ENCODE peak calls at places on chromosomes 1 and 21, in eight cellular contexts. Z is astrocyte of the spinal cord, Q is progenitor cell of endocrine pancreas, L is MCF 10A, D is breast epithelium, T is heart right ventricle, S is hepatocyte, W is HFF-Myc. Y is an unnamed sample.

GRCh38 chr1:119564548-119564947 is 57.5 kb downstream of the HSD3B1 start:
- DNase-seq in Z (no peak), Q (no peak), L (no peak), D (no peak), T (no peak), S (no peak), W (no peak), Y (no peak)

GRCh38 chr1:24928631-24929090 is 1.4 kb downstream of the RUNX3 start:
- DNase-seq in Z (no peak), Q (no peak), L (no peak), D (no peak), T (no peak), S (no peak), W (no peak), Y (peak)

GRCh38 chr1:23559985-23560755 is 869 bp upstream of the ID3 start:
- DNase-seq in Z (no peak), Q (no peak), L (no peak), D (no peak), T (no peak), S (no peak), W (no peak), Y (no peak)

GRCh38 chr1:41494351-41495170 is 10.1 kb upstream of the EDN2 start:
- DNase-seq in Z (no peak), Q (no peak), L (no peak), D (no peak), T (no peak), S (no peak), W (no peak), Y (no peak)

GRCh38 chr1:178660484-178660883 is 64.6 kb upstream of the RALGPS2 start:
- DNase-seq in Z (no peak), Q (no peak), L (no peak), D (no peak), T (no peak), S (no peak), W (no peak), Y (no peak)

GRCh38 chr1:227469708-227470107 is 93.6 kb upstream of the ZNF678 start:
- DNase-seq in Z (no peak), Q (no peak), L (no peak), D (no peak), T (no peak), S (no peak), W (no peak), Y (no peak)

GRCh38 chr1:203610061-203610460 is 16.6 kb upstream of the ATP2B4 start:
- DNase-seq in Z (no peak), Q (no peak), L (no peak), D (no peak), T (no peak), S (no peak), W (no peak), Y (no peak)

GRCh38 chr1:35062518-35063196 is 16.5 kb upstream of the ZMYM1 start:
- DNase-seq in Z (peak), Q (no peak), L (peak), D (no peak), T (no peak), S (no peak), W (no peak), Y (no peak)

GRCh38 chr1:115828101-115829022 is 12.6 kb downstream of the NHLH2 start:
- DNase-seq in Z (no peak), Q (peak), L (no peak), D (no peak), T (no peak), S (peak), W (no peak), Y (no peak)

GRCh38 chr1:226682841-226683800 is 56.0 kb downstream of the ITPKB start:
- DNase-seq in Z (no peak), Q (no peak), L (peak), D (peak), T (no peak), S (no peak), W (no peak), Y (no peak)

GRCh38 chr1:207412845-207413244 is 41.3 kb upstream of the CR2 start:
- DNase-seq in Z (no peak), Q (no peak), L (no peak), D (no peak), T (no peak), S (no peak), W (no peak), Y (no peak)

GRCh38 chr21:45290948-45291612 is 3.4 kb upstream of the POFUT2 start:
- DNase-seq in Z (peak), Q (peak), L (peak), D (peak), T (no peak), S (peak), W (no peak), Y (no peak)

GRCh38 chr1:91856996-91857395 is 29.0 kb downstream of the TGFBR3 start:
- DNase-seq in Z (no peak), Q (no peak), L (no peak), D (no peak), T (no peak), S (no peak), W (no peak), Y (no peak)

GRCh38 chr1:207891148-207891547 is 19.8 kb downstream of the CD34 start:
- DNase-seq in Z (no peak), Q (no peak), L (no peak), D (no peak), T (no peak), S (no peak), W (no peak), Y (no peak)

GRCh38 chr1:17653728-17654351 is 101.3 kb upstream of the ACTL8 start:
- DNase-seq in Z (peak), Q (peak), L (peak), D (no peak), T (peak), S (peak), W (no peak), Y (peak)

GRCh38 chr1:222865718-222866117 is 50.9 kb downstream of the DISP1 start:
- DNase-seq in Z (peak), Q (no peak), L (no peak), D (no peak), T (no peak), S (no peak), W (no peak), Y (peak)

GRCh38 chr21:46100020-46100419 is 2.1 kb downstream of the COL6A2 start:
- DNase-seq in Z (no peak), Q (no peak), L (no peak), D (no peak), T (peak), S (no peak), W (no peak), Y (no peak)

GRCh38 chr21:46634966-46635323 is 529 bp upstream of the PRMT2 start:
- DNase-seq in Z (peak), Q (no peak), L (peak), D (no peak), T (peak), S (peak), W (peak), Y (peak)

GRCh38 chr1:26022994-26023393 is 1.4 kb downstream of the EXTL1 start:
- DNase-seq in Z (no peak), Q (no peak), L (no peak), D (no peak), T (no peak), S (no peak), W (no peak), Y (no peak)

GRCh38 chr1:2242814-2243725 is 15.0 kb downstream of the SKI start:
- DNase-seq in Z (no peak), Q (no peak), L (no peak), D (no peak), T (no peak), S (no peak), W (no peak), Y (no peak)

GRCh38 chr1:179228783-179229213 is 679 bp downstream of the ABL2 start:
- DNase-seq in Z (peak), Q (peak), L (peak), D (no peak), T (peak), S (peak), W (no peak), Y (peak)

GRCh38 chr1:25556791-25557476 is 13.5 kb downstream of the LDLRAP1 start:
- DNase-seq in Z (no peak), Q (no peak), L (peak), D (no peak), T (no peak), S (no peak), W (no peak), Y (no peak)

GRCh38 chr1:74641876-74642275 is 31.7 kb downstream of the ERICH3 start:
- DNase-seq in Z (peak), Q (no peak), L (no peak), D (no peak), T (no peak), S (no peak), W (no peak), Y (no peak)

GRCh38 chr1:45001011-45001481 is 10.1 kb downstream of the HECTD3 start:
- DNase-seq in Z (no peak), Q (no peak), L (no peak), D (peak), T (no peak), S (no peak), W (no peak), Y (no peak)

GRCh38 chr21:37921091-37921490 is 4.8 kb upstream of the KCNJ6 start:
- DNase-seq in Z (no peak), Q (no peak), L (no peak), D (no peak), T (no peak), S (peak), W (no peak), Y (no peak)

GRCh38 chr1:229221106-229222019 is 49.5 kb upstream of the RAB4A start:
- DNase-seq in Z (peak), Q (no peak), L (peak), D (peak), T (no peak), S (peak), W (no peak), Y (no peak)

GRCh38 chr1:56502700-56503245 is 76.6 kb downstream of the PLPP3 start:
- DNase-seq in Z (peak), Q (no peak), L (peak), D (no peak), T (no peak), S (no peak), W (no peak), Y (no peak)

GRCh38 chr21:39020751-39021474 is 162.3 kb downstream of the PSMG1 start:
- DNase-seq in Z (no peak), Q (no peak), L (peak), D (no peak), T (no peak), S (no peak), W (no peak), Y (no peak)

GRCh38 chr1:93552751-93553455 is 105.0 kb downstream of the FNBP1L start:
- DNase-seq in Z (peak), Q (no peak), L (peak), D (no peak), T (no peak), S (no peak), W (no peak), Y (peak)

GRCh38 chr1:19644761-19645543 is 841 bp downstream of the NBL1 start:
- DNase-seq in Z (no peak), Q (no peak), L (peak), D (no peak), T (peak), S (peak), W (no peak), Y (peak)

GRCh38 chr1:157562515-157562914 is 10.2 kb upstream of the FCRL5 start:
- DNase-seq in Z (no peak), Q (no peak), L (no peak), D (no peak), T (no peak), S (no peak), W (no peak), Y (no peak)

GRCh38 chr1:55214214-55214902 is 806 bp downstream of the USP24 start:
- DNase-seq in Z (no peak), Q (peak), L (peak), D (no peak), T (peak), S (peak), W (no peak), Y (peak)

GRCh38 chr1:241714321-241715218 is 62.5 kb downstream of the WDR64 start:
- DNase-seq in Z (no peak), Q (no peak), L (peak), D (no peak), T (no peak), S (no peak), W (no peak), Y (no peak)

GRCh38 chr1:228415853-228416216 is 826 bp downstream of the TRIM17 start:
- DNase-seq in Z (no peak), Q (no peak), L (no peak), D (no peak), T (no peak), S (no peak), W (no peak), Y (no peak)

GRCh38 chr1:183277821-183278735 is 92.0 kb downstream of the LAMC2 start:
- DNase-seq in Z (peak), Q (no peak), L (peak), D (no peak), T (no peak), S (no peak), W (no peak), Y (peak)

GRCh38 chr1:36942093-36942492 is 92.2 kb downstream of the GRIK3 start:
- DNase-seq in Z (no peak), Q (no peak), L (no peak), D (no peak), T (no peak), S (no peak), W (no peak), Y (no peak)

GRCh38 chr21:45318556-45319341 is 31.1 kb upstream of the POFUT2 start:
- DNase-seq in Z (no peak), Q (no peak), L (peak), D (no peak), T (peak), S (peak), W (no peak), Y (no peak)

GRCh38 chr21:38037416-38037815 is 121.2 kb upstream of the KCNJ6 start:
- DNase-seq in Z (no peak), Q (no peak), L (peak), D (no peak), T (no peak), S (no peak), W (peak), Y (no peak)

GRCh38 chr1:225700889-225701465 is 48.1 kb upstream of the ENAH start:
- DNase-seq in Z (peak), Q (no peak), L (no peak), D (no peak), T (no peak), S (no peak), W (no peak), Y (peak)

GRCh38 chr1:33425900-33426299 is 5.0 kb downstream of the PHC2 start:
- DNase-seq in Z (no peak), Q (no peak), L (no peak), D (no peak), T (no peak), S (no peak), W (no peak), Y (no peak)

DNA sequence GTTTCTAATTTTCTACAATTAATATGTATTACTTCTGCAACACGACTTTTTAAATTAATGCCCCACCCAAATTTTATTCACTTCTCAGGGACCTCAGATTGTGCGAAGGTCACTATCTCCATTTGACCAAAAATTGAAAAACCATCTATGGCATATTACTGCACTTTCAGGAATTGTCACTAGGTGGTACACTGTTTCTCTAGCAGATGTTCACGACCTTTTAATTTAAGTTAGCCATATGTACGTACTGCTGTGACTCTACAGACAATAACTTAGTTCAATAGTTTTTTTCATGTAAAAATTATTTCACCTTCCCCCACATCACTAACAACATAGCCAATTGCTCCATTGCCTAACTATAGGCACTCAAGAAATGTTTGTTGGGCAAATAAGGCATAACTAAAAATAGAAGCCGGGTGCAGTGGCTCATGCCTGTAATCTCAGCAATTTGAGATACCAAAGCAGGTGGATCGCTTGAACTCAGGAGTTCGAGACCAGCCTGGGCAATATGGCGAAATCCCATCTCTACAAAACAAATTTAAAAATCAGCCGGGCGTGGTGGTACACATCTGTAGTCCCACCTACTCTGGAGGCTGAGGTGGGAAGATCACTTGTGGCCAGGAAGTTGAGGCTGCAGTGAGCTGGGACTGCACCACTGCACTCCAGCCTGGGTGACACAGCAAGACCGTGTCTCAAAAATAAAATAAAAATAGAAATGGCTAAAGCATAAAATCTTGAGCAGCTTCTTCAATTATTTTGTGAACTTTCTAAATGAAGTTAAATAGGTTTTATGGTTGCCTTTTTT is 75.7 kb upstream of the PKN2 start:
- DNase-seq in Z (peak), Q (no peak), L (peak), D (no peak), T (no peak), S (peak), W (peak), Y (peak)
- TF ChIP-seq CTCF in Z (peak), Q (peak), L (peak), D (no peak), T (peak), S (peak), W (peak), Y (peak)

DNA sequence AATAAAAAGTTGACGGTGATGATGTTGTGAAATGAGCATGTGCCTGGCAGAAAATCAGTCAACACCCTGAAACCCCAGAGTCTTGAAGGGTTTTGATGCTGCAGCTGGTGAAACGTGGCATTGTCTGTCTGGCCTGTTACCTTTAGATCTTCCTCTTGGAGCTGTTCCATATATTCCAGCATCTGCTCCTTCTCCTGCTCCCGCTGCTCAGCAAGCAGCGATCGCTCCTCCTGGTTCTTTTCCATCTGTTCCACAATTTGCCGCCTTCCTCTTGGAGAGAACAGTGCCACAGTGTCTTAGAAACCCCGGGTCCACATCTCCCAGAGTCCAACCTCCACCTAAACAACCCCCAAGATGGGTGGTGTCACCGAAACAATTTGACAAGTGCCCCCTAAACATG is 15.7 kb downstream of the CFAP45 start:
- DNase-seq in Z (no peak), Q (no peak), L (no peak), D (no peak), T (no peak), S (no peak), W (no peak), Y (no peak)
- TF ChIP-seq CTCF in Z (no peak), Q (no peak), L (no peak), D (no peak), T (no peak), S (no peak), W (no peak), Y (no peak)

DNA sequence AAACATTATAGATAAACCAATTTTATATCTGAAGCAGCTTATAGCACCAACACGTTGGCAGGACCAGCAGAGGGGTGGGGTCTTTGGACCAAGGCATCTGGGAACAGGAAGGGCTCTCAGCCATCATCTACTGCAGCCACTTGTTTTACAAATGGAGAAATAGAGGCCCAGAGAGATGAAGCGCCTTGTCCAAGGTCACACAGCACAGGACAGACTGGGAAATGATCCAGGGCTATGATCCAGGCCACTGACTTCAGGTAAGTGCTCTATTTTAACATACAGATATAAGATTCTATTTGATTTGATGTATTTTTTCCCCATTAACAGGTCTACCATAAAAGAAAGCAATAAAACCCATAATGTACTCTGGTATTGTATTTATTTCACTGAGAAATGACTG is 16.9 kb downstream of the GADD45A start:
- DNase-seq in Z (no peak), Q (no peak), L (no peak), D (no peak), T (no peak), S (no peak), W (no peak), Y (no peak)
- TF ChIP-seq CTCF in Z (no peak), Q (no peak), L (no peak), D (no peak), T (no peak), S (no peak), W (no peak), Y (no peak)

GRCh38 chr21:29669416-29669815 is 270.4 kb downstream of the GRIK1 start:
- DNase-seq in Z (no peak), Q (no peak), L (no peak), D (no peak), T (no peak), S (no peak), W (peak), Y (no peak)

GRCh38 chr21:29673096-29673610 is 266.6 kb downstream of the GRIK1 start:
- DNase-seq in Z (no peak), Q (no peak), L (no peak), D (no peak), T (no peak), S (no peak), W (no peak), Y (no peak)

GRCh38 chr21:29670228-29670627 is 269.6 kb downstream of the GRIK1 start:
- DNase-seq in Z (no peak), Q (no peak), L (no peak), D (no peak), T (no peak), S (no peak), W (no peak), Y (no peak)

GRCh38 chr21:29674343-29674742 is 265.5 kb downstream of the GRIK1 start:
- DNase-seq in Z (no peak), Q (no peak), L (no peak), D (no peak), T (no peak), S (no peak), W (no peak), Y (peak)

GRCh38 chr21:29671728-29672127 is 268.1 kb downstream of the GRIK1 start:
- DNase-seq in Z (no peak), Q (no peak), L (no peak), D (no peak), T (no peak), S (no peak), W (no peak), Y (peak)
- TF ChIP-seq CTCF in Z (no peak), Q (peak), L (no peak), D (no peak), T (no peak), S (no peak), W (no peak), Y (peak)

GRCh38 chr1:101040666-101041065 is 15.1 kb upstream of the DPH5 start:
- DNase-seq in Z (no peak), Q (no peak), L (no peak), D (no peak), T (no peak), S (no peak), W (no peak), Y (no peak)

GRCh38 chr1:101044259-101044658 is 18.7 kb upstream of the DPH5 start:
- DNase-seq in Z (no peak), Q (no peak), L (no peak), D (no peak), T (no peak), S (no peak), W (no peak), Y (no peak)

GRCh38 chr1:101044749-101045148 is 19.2 kb upstream of the DPH5 start:
- DNase-seq in Z (no peak), Q (no peak), L (no peak), D (no peak), T (no peak), S (no peak), W (no peak), Y (no peak)

GRCh38 chr1:101041300-101041699 is 15.7 kb upstream of the DPH5 start:
- DNase-seq in Z (no peak), Q (no peak), L (no peak), D (no peak), T (no peak), S (no peak), W (no peak), Y (no peak)

GRCh38 chr1:101043776-101044175 is 18.2 kb upstream of the DPH5 start:
- DNase-seq in Z (peak), Q (no peak), L (no peak), D (no peak), T (no peak), S (peak), W (peak), Y (no peak)
- TF ChIP-seq CTCF in Z (peak), Q (no peak), L (no peak), D (no peak), T (peak), S (peak), W (no peak), Y (no peak)

Y was measured in A673.